ENCODE peak calls at places on chromosomes 13 and 19, in five cellular contexts. Z is activated T-helper 1 cell treated with Interleukin-2 at 50 U/mL for 16 hours, N is MV-4-11, O is stomach, B is Calu3. M is an unnamed sample.

GRCh38 chr13:94800423-94800822 is 88.1 kb upstream of the SOX21 start:
- DNase-seq in O (no peak), B (no peak), N (no peak), Z (no peak), M (no peak)

GRCh38 chr19:57779220-57779845 is 9.9 kb downstream of the ZNF586 start:
- DNase-seq in B (no peak), O (no peak), N (no peak), Z (no peak), M (no peak)

GRCh38 chr19:35247526-35248309 is 1.1 kb upstream of the LSR start:
- DNase-seq in Z (peak), N (no peak), O (peak), B (peak), M (peak)

GRCh38 chr13:95603887-95604533 is 40.5 kb downstream of the DZIP1 start:
- DNase-seq in O (peak), B (peak), Z (no peak), N (no peak), M (peak)

GRCh38 chr19:6062274-6062673 is 48.0 kb downstream of the RFX2 start:
- DNase-seq in B (no peak), N (peak), Z (peak), O (peak), M (peak)

GRCh38 chr19:2478324-2478755 is 2.4 kb downstream of the GADD45B start:
- DNase-seq in O (peak), Z (peak), B (peak), N (peak), M (peak)

GRCh38 chr13:21176982-21177284 is 475 bp downstream of the MRPL57 start:
- DNase-seq in Z (no peak), N (no peak), B (no peak), O (no peak), M (no peak)

GRCh38 chr19:3555653-3556422 is 1.5 kb downstream of the MFSD12 start:
- DNase-seq in B (no peak), N (no peak), Z (no peak), O (no peak), M (no peak)

GRCh38 chr13:34416833-34417425 is 525.1 kb upstream of the NBEA start:
- DNase-seq in O (no peak), Z (no peak), B (no peak), N (no peak), M (no peak)

GRCh38 chr19:2751438-2751830 is 11.6 kb upstream of the SLC39A3 start:
- DNase-seq in Z (no peak), O (no peak), B (no peak), N (no peak), M (no peak)

GRCh38 chr13:40272776-40273139 is 393.7 kb downstream of the FOXO1 start:
- DNase-seq in B (no peak), O (no peak), N (no peak), Z (no peak), M (no peak)

GRCh38 chr13:44759222-44759721 is 183.1 kb upstream of the TSC22D1 start:
- DNase-seq in Z (no peak), B (no peak), O (peak), N (no peak), M (no peak)

GRCh38 chr13:51520524-51520923 is 63.7 kb upstream of the WDFY2 start:
- DNase-seq in O (no peak), N (no peak), Z (no peak), B (no peak), M (no peak)

GRCh38 chr19:39926170-39926755 is 8.2 kb downstream of the FCGBP start:
- DNase-seq in O (peak), Z (no peak), N (no peak), B (no peak), M (no peak)

GRCh38 chr19:17049711-17050280 is 23.2 kb upstream of the CPAMD8 start:
- DNase-seq in B (no peak), Z (no peak), O (no peak), N (no peak), M (peak)

GRCh38 chr19:9791552-9792181 is 23.1 kb upstream of the ZNF846 start:
- DNase-seq in B (peak), Z (peak), O (peak), N (peak), M (peak)

GRCh38 chr19:7872306-7873204 is 1.6 kb downstream of the PRR36 start:
- DNase-seq in B (no peak), Z (no peak), N (no peak), O (no peak), M (no peak)

GRCh38 chr13:112899618-112900600 is 69.1 kb upstream of the MCF2L start:
- DNase-seq in Z (no peak), N (no peak), B (no peak), O (no peak), M (no peak)

GRCh38 chr13:30002577-30002976 is 152.2 kb upstream of the UBL3 start:
- DNase-seq in O (no peak), B (no peak), N (peak), Z (no peak), M (no peak)

GRCh38 chr19:13240312-13241022 is 90.3 kb downstream of the IER2 start:
- DNase-seq in N (no peak), Z (no peak), O (no peak), B (no peak), M (no peak)

GRCh38 chr19:18659281-18660050 is 22.6 kb downstream of the KLHL26 start:
- DNase-seq in B (no peak), N (peak), O (no peak), Z (no peak), M (no peak)

GRCh38 chr19:575527-576506 is 3.4 kb downstream of the BSG start:
- DNase-seq in N (no peak), Z (no peak), O (peak), B (no peak), M (no peak)

GRCh38 chr13:99656092-99656745 is 154.9 kb downstream of the TM9SF2 start:
- DNase-seq in N (peak), Z (peak), B (peak), O (peak), M (peak)

GRCh38 chr19:19554074-19555023 is 16.3 kb downstream of the CILP2 start:
- DNase-seq in Z (peak), N (no peak), O (peak), B (peak), M (peak)

GRCh38 chr19:3034845-3035541 is 5.9 kb upstream of the TLE2 start:
- DNase-seq in Z (peak), B (no peak), N (peak), O (peak), M (peak)

GRCh38 chr13:97986841-97987240 is 33.4 kb downstream of the IPO5 start:
- DNase-seq in B (no peak), Z (no peak), N (peak), O (no peak), M (no peak)

GRCh38 chr13:91185294-91185863 is 162.1 kb upstream of the MIR17HG start:
- DNase-seq in Z (no peak), B (no peak), O (no peak), N (no peak), M (peak)

GRCh38 chr19:33207903-33208302 is 13.8 kb downstream of the LRP3 start:
- DNase-seq in N (no peak), O (no peak), B (no peak), Z (no peak), M (no peak)

GRCh38 chr19:38745316-38745715 is 1.0 kb upstream of the CAPN12 start:
- DNase-seq in B (no peak), O (no peak), Z (no peak), N (no peak), M (no peak)